ENCODE peak calls at places on chromosomes 7 and 10, in six cellular contexts. X, V, Y, I, L and F are unnamed samples.

GRCh38 chr10:126571203-126571602 is 99.3 kb downstream of the C10orf90 start:
- DNase-seq in I (no peak), L (no peak), X (peak), Y (no peak), V (no peak), F (no peak)

GRCh38 chr7:22576941-22577927 is 77.2 kb upstream of the STEAP1B start:
- DNase-seq in X (no peak), L (no peak), V (peak), I (no peak), Y (no peak), F (peak)

GRCh38 chr10:113386005-113386404 is 166.8 kb upstream of the HABP2 start:
- DNase-seq in V (peak), X (peak), Y (no peak), I (no peak), L (no peak), F (peak)

GRCh38 chr7:102063736-102064135 is 222.9 kb upstream of the SH2B2 start:
- DNase-seq in X (no peak), V (peak), Y (no peak), I (no peak), L (no peak), F (peak)

GRCh38 chr7:141218941-141219340 is 145.1 kb downstream of the TMEM178B start:
- DNase-seq in Y (no peak), I (no peak), X (no peak), L (no peak), V (no peak), F (no peak)

GRCh38 chr7:31129067-31129466 is 77.0 kb downstream of the ADCYAP1R1 start:
- DNase-seq in Y (no peak), I (no peak), L (no peak), V (no peak), X (peak), F (no peak)

GRCh38 chr10:1938317-1938716 is 201.0 kb upstream of the ADARB2 start:
- DNase-seq in L (no peak), I (peak), Y (no peak), V (no peak), X (no peak), F (no peak)

GRCh38 chr10:74039561-74040145 is 41.7 kb downstream of the VCL start:
- DNase-seq in I (no peak), Y (peak), X (no peak), L (no peak), V (no peak), F (no peak)

GRCh38 chr10:86321568-86321967 is 45.0 kb downstream of the GRID1 start:
- DNase-seq in V (no peak), L (no peak), I (no peak), Y (no peak), X (no peak), F (no peak)

GRCh38 chr7:8035647-8036518 is 67.3 kb downstream of the GLCCI1 start:
- DNase-seq in Y (no peak), L (no peak), I (no peak), X (peak), V (peak), F (peak)

GRCh38 chr7:55100172-55100961 is 81.5 kb downstream of the EGFR start:
- DNase-seq in L (no peak), I (no peak), V (no peak), Y (peak), X (no peak), F (no peak)

GRCh38 chr7:15326044-15326644 is 235.7 kb downstream of the AGMO start:
- DNase-seq in V (peak), X (peak), Y (no peak), I (no peak), L (no peak), F (peak)

GRCh38 chr7:1703475-1704325 is 33.6 kb downstream of the ELFN1 start:
- DNase-seq in I (no peak), X (no peak), V (no peak), Y (no peak), L (no peak), F (no peak)

GRCh38 chr10:44885710-44886109 is 25.4 kb upstream of the TMEM72 start:
- DNase-seq in I (no peak), V (no peak), Y (no peak), L (no peak), X (no peak), F (no peak)

GRCh38 chr10:1434912-1435692 is 302.2 kb downstream of the ADARB2 start:
- DNase-seq in I (no peak), X (peak), L (no peak), Y (no peak), V (no peak), F (no peak)

GRCh38 chr7:105198223-105198622 is 184.2 kb downstream of the KMT2E start:
- DNase-seq in Y (no peak), X (no peak), V (peak), L (no peak), I (no peak), F (peak)

GRCh38 chr7:32577421-32577820 is 82.1 kb downstream of the AVL9 start:
- DNase-seq in Y (no peak), L (no peak), V (no peak), I (no peak), X (no peak), F (no peak)

GRCh38 chr7:97351488-97351887 is 234.0 kb downstream of the SDHAF3 start:
- DNase-seq in L (no peak), I (no peak), X (no peak), Y (no peak), V (no peak), F (no peak)

GRCh38 chr10:132063432-132063831 is 2.3 kb upstream of the JAKMIP3 start:
- DNase-seq in L (no peak), Y (no peak), X (peak), V (no peak), I (no peak), F (no peak)

GRCh38 chr7:16648551-16648950 is 2.6 kb downstream of the BZW2 start:
- DNase-seq in I (no peak), L (no peak), X (no peak), Y (no peak), V (no peak), F (no peak)